ENCODE peak calls at places on chromosomes 5 and 9, in ten cellular contexts. Q is right cardiac atrium; X is tibial nerve; E is pons; H is epithelial cell of esophagus; N is stimulated activated CD4-positive, alpha-beta T cell treated with anti-CD3 and anti-CD28 coated beads, Interleukin-1b, Interleukin-23, amount 100 ng/mL, for 4 hours; L is astrocyte of the spinal cord; D is osteocyte; P is T-cell; S is mesothelial cell of epicardium. A is an unnamed sample.

GRCh38 chr5:59810041-59810440 is 83.5 kb downstream of the PDE4D start:
- DNase-seq in H (peak), E (peak), P (peak), S (peak), X (peak), D (peak), N (peak), L (peak), Q (peak), A (peak)

GRCh38 chr9:33350310-33350709 is 52.1 kb downstream of the AQP7 start:
- DNase-seq in X (no peak), H (peak), Q (no peak), D (no peak), N (no peak), P (no peak), L (peak), E (no peak), S (no peak), A (no peak)

GRCh38 chr5:142095035-142095434 is 13.5 kb upstream of the NDFIP1 start:
- DNase-seq in D (no peak), E (no peak), H (no peak), N (peak), X (no peak), P (no peak), L (no peak), Q (no peak), S (no peak), A (no peak)

GRCh38 chr9:117746263-117746662 is 42.1 kb downstream of the TLR4 start:
- DNase-seq in S (no peak), P (no peak), L (no peak), N (no peak), D (no peak), Q (no peak), H (no peak), X (no peak), E (no peak), A (no peak)

GRCh38 chr5:43039468-43040286 is 442 bp downstream of the ANXA2R start:
- DNase-seq in N (no peak), Q (peak), X (peak), H (peak), L (peak), E (peak), D (peak), P (peak), S (peak), A (no peak)

GRCh38 chr5:5719292-5719691 is 296.8 kb downstream of the ICE1 start:
- DNase-seq in E (no peak), L (no peak), H (no peak), D (no peak), Q (no peak), X (no peak), P (no peak), S (no peak), N (no peak), A (no peak)

GRCh38 chr5:61777292-61777691 is 445.2 kb downstream of the ZSWIM6 start:
- DNase-seq in Q (no peak), X (no peak), S (no peak), E (no peak), L (no peak), D (no peak), N (no peak), H (no peak), P (no peak), A (no peak)

GRCh38 chr5:81163641-81164040 is 69.5 kb upstream of the CKMT2 start:
- DNase-seq in L (peak), H (no peak), X (no peak), N (no peak), E (no peak), D (no peak), Q (no peak), S (no peak), P (no peak), A (no peak)

GRCh38 chr9:19946446-19947109 is 157.7 kb upstream of the SLC24A2 start:
- DNase-seq in E (peak), S (no peak), H (peak), P (no peak), D (no peak), N (no peak), L (peak), Q (no peak), X (no peak), A (no peak)

GRCh38 chr9:19513671-19514275 is 105.0 kb downstream of the ACER2 start:
- DNase-seq in H (no peak), D (no peak), X (no peak), E (no peak), Q (no peak), S (no peak), L (no peak), N (no peak), P (no peak), A (no peak)

GRCh38 chr5:157290981-157291711 is 25.2 kb downstream of the CYFIP2 start:
- DNase-seq in D (peak), L (no peak), H (peak), P (no peak), E (no peak), Q (no peak), S (no peak), N (no peak), X (no peak), A (no peak)

GRCh38 chr5:62167651-62168050 is 138.4 kb upstream of the KIF2A start:
- DNase-seq in P (no peak), Q (no peak), N (no peak), L (no peak), S (no peak), X (no peak), E (no peak), D (no peak), H (peak), A (no peak)

GRCh38 chr9:91547076-91547475 is 123.4 kb upstream of the NFIL3 start:
- DNase-seq in L (no peak), D (no peak), X (no peak), S (no peak), H (no peak), Q (no peak), E (no peak), P (no peak), N (no peak), A (no peak)

GRCh38 chr5:79935992-79936643 is 54.9 kb downstream of the MTX3 start:
- DNase-seq in L (no peak), D (no peak), N (no peak), H (peak), E (no peak), S (no peak), Q (no peak), P (no peak), X (peak), A (no peak)

GRCh38 chr9:130782883-130783537 is 52.0 kb upstream of the ABL1 start:
- DNase-seq in Q (no peak), N (no peak), L (no peak), X (no peak), S (no peak), H (no peak), D (no peak), P (no peak), E (no peak), A (no peak)

GRCh38 chr5:62418462-62419076 is 6.0 kb downstream of the IPO11 start:
- DNase-seq in L (no peak), S (no peak), Q (no peak), D (no peak), N (no peak), H (no peak), E (no peak), X (no peak), P (no peak), A (no peak)

GRCh38 chr5:128572546-128573339 is 34.7 kb upstream of the FBN2 start:
- DNase-seq in E (no peak), H (peak), P (no peak), S (no peak), X (no peak), N (no peak), Q (no peak), L (peak), D (no peak), A (no peak)

GRCh38 chr9:121376214-121376830 is 6.3 kb upstream of the STOM start:
- DNase-seq in L (peak), X (no peak), P (no peak), H (no peak), D (no peak), N (no peak), Q (no peak), S (no peak), E (no peak), A (no peak)

GRCh38 chr9:72396247-72397091 is 31.5 kb upstream of the ZFAND5 start:
- DNase-seq in E (no peak), N (no peak), D (no peak), Q (no peak), S (no peak), L (peak), P (no peak), H (peak), X (no peak), A (no peak)

GRCh38 chr5:7976411-7977190 is 107.7 kb downstream of the MTRR start:
- DNase-seq in E (peak), D (no peak), H (no peak), X (no peak), N (no peak), S (no peak), Q (no peak), L (peak), P (no peak), A (no peak)

GRCh38 chr5:109707531-109707930 is 17.8 kb downstream of the MAN2A1 start:
- DNase-seq in Q (no peak), X (no peak), L (no peak), D (no peak), N (no peak), H (no peak), S (no peak), E (no peak), P (no peak), A (no peak)

GRCh38 chr5:174608631-174609097 is 115.7 kb upstream of the MSX2 start:
- DNase-seq in N (no peak), S (no peak), P (no peak), L (no peak), D (no peak), X (peak), Q (peak), H (peak), E (peak), A (no peak)

GRCh38 chr9:3525088-3525835 is 539 bp downstream of the RFX3 start:
- DNase-seq in P (no peak), D (peak), L (no peak), N (no peak), S (peak), X (no peak), H (no peak), E (no peak), Q (no peak), A (peak)

GRCh38 chr9:114153761-114154596 is 1.4 kb upstream of the COL27A1 start:
- DNase-seq in P (no peak), L (no peak), D (no peak), X (no peak), N (no peak), Q (peak), S (peak), H (peak), E (no peak), A (peak)

GRCh38 chr5:176740131-176740701 is 70.1 kb upstream of the UNC5A start:
- DNase-seq in H (no peak), N (no peak), X (no peak), P (no peak), D (peak), Q (no peak), S (no peak), L (no peak), E (no peak), A (no peak)

GRCh38 chr5:58706746-58707145 is 123.9 kb downstream of the RAB3C start:
- DNase-seq in H (no peak), P (no peak), E (no peak), N (no peak), Q (no peak), S (no peak), D (no peak), X (no peak), L (no peak), A (no peak)

GRCh38 chr5:81778642-81779041 is 27.7 kb upstream of the SSBP2 start:
- DNase-seq in S (no peak), Q (no peak), P (no peak), E (no peak), N (no peak), H (peak), D (no peak), L (peak), X (no peak), A (no peak)

GRCh38 chr9:34675048-34675714 is 12.7 kb upstream of the CCL27 start:
- DNase-seq in Q (peak), H (peak), D (no peak), X (peak), S (peak), P (peak), N (peak), L (peak), E (peak), A (peak)

GRCh38 chr9:98887918-98888510 is 55.7 kb upstream of the COL15A1 start:
- DNase-seq in H (peak), L (no peak), S (peak), D (no peak), X (no peak), Q (no peak), P (no peak), N (no peak), E (no peak), A (no peak)

GRCh38 chr9:72315089-72315509 is 49.9 kb downstream of the ZFAND5 start:
- DNase-seq in E (peak), X (peak), Q (peak), D (no peak), S (peak), P (no peak), H (no peak), N (no peak), L (peak), A (no peak)

GRCh38 chr9:23541976-23542375 is 284.1 kb downstream of the ELAVL2 start:
- DNase-seq in H (peak), S (no peak), D (no peak), N (no peak), X (no peak), P (no peak), E (no peak), Q (peak), L (no peak), A (no peak)

GRCh38 chr9:131635285-131635684 is 90.0 kb downstream of the PRRT1B start:
- DNase-seq in L (peak), S (peak), N (peak), E (peak), X (peak), P (peak), H (peak), Q (peak), D (no peak), A (peak)

A was measured in progenitor cell of endocrine pancreas.